ENCODE peak calls at places on chromosomes 12 and 14, in four cellular contexts. One of them, this sample, is unnamed.
A peak's percentile ranks its signal among the peaks of the same experiment; 100 is the strongest.

GRCh38 chr12:56261503-56262230 is 3.5 kb upstream of the ANKRD52 start:
- DNase-seq in H1: no peak
- DNase-seq in HepG2: no peak
- DNase-seq in GM12878: no peak
- DNase-seq in this sample: no peak

GRCh38 chr14:22472935-22473854 is 115.8 kb downstream of the DAD1 start:
- DNase-seq in HepG2: peak; percentile 56
- DNase-seq in GM12878: no peak
- DNase-seq in H1: no peak
- DNase-seq in this sample: peak; percentile 30

GRCh38 chr12:127930122-127930521 is 336.8 kb upstream of the TMEM132C start:
- DNase-seq in HepG2: no peak
- DNase-seq in H1: no peak
- DNase-seq in GM12878: no peak
- DNase-seq in this sample: no peak

GRCh38 chr12:120488057-120488660 is 7.8 kb upstream of the DYNLL1 start:
- DNase-seq in GM12878: no peak
- DNase-seq in HepG2: no peak
- DNase-seq in H1: no peak
- DNase-seq in this sample: no peak

GRCh38 chr14:60970146-60970545 is 10.7 kb downstream of the TRMT5 start:
- DNase-seq in HepG2: no peak
- DNase-seq in GM12878: no peak
- DNase-seq in H1: no peak
- DNase-seq in this sample: no peak

GRCh38 chr12:68871899-68872298 is 61.1 kb downstream of the CPM start:
- DNase-seq in GM12878: no peak
- DNase-seq in HepG2: peak; percentile 23
- DNase-seq in H1: no peak
- DNase-seq in this sample: no peak

GRCh38 chr12:29320295-29321090 is 60.5 kb downstream of the ERGIC2 start:
- DNase-seq in GM12878: no peak
- DNase-seq in HepG2: peak; percentile 2
- DNase-seq in H1: no peak
- DNase-seq in this sample: no peak

GRCh38 chr14:68143341-68143807 is 323.8 kb downstream of the RAD51B start:
- DNase-seq in HepG2: no peak
- DNase-seq in GM12878: no peak
- DNase-seq in H1: no peak
- DNase-seq in this sample: no peak

GRCh38 chr12:108980831-108981618 is 39.8 kb downstream of the SVOP start:
- DNase-seq in HepG2: no peak
- DNase-seq in H1: peak; percentile 10
- DNase-seq in GM12878: no peak
- DNase-seq in this sample: no peak

GRCh38 chr12:63770375-63770774 is 9.3 kb upstream of the RXYLT1 start:
- DNase-seq in GM12878: no peak
- DNase-seq in HepG2: no peak
- DNase-seq in H1: no peak
- DNase-seq in this sample: no peak

GRCh38 chr12:12265571-12266388 is 1.1 kb downstream of the LRP6 start:
- DNase-seq in GM12878: no peak
- DNase-seq in H1: no peak
- DNase-seq in HepG2: no peak
- DNase-seq in this sample: peak; percentile 29

GRCh38 chr12:22443379-22444316 is 100.7 kb downstream of the C2CD5 start:
- DNase-seq in H1: peak; percentile 39
- DNase-seq in GM12878: peak; percentile 15
- DNase-seq in HepG2: peak; percentile 82
- DNase-seq in this sample: peak; percentile 57

GRCh38 chr12:132465269-132466190 is 24.4 kb upstream of the FBRSL1 start:
- DNase-seq in H1: no peak
- DNase-seq in GM12878: no peak
- DNase-seq in HepG2: no peak
- DNase-seq in this sample: no peak

GRCh38 chr14:20478915-20479314 is 9.7 kb downstream of the PNP start:
- DNase-seq in HepG2: no peak
- DNase-seq in GM12878: no peak
- DNase-seq in H1: no peak
- DNase-seq in this sample: no peak

GRCh38 chr12:47754126-47754525 is 4.6 kb downstream of the RAPGEF3 start:
- DNase-seq in H1: no peak
- DNase-seq in GM12878: no peak
- DNase-seq in HepG2: no peak
- DNase-seq in this sample: peak; percentile 16

GRCh38 chr12:85580562-85581168 is 255.5 kb downstream of the RASSF9 start:
- DNase-seq in HepG2: no peak
- DNase-seq in GM12878: no peak
- DNase-seq in H1: no peak
- DNase-seq in this sample: no peak

GRCh38 chr12:110907583-110907982 is 12.8 kb downstream of the MYL2 start:
- DNase-seq in GM12878: no peak
- DNase-seq in HepG2: no peak
- DNase-seq in H1: no peak
- DNase-seq in this sample: no peak

GRCh38 chr14:68541128-68541896 is 251.6 kb downstream of the ZFP36L1 start:
- DNase-seq in GM12878: no peak
- DNase-seq in HepG2: no peak
- DNase-seq in H1: no peak
- DNase-seq in this sample: no peak

GRCh38 chr14:104879201-104879982 is 14.3 kb downstream of the CEP170B start:
- DNase-seq in H1: no peak
- DNase-seq in GM12878: no peak
- DNase-seq in HepG2: no peak
- DNase-seq in this sample: no peak

GRCh38 chr12:91628656-91629055 is 446.0 kb upstream of the DCN start:
- DNase-seq in GM12878: no peak
- DNase-seq in H1: no peak
- DNase-seq in HepG2: no peak
- DNase-seq in this sample: no peak

GRCh38 chr12:4441355-4442330 is 4.0 kb downstream of the FGF6 start:
- DNase-seq in H1: peak; percentile 41
- DNase-seq in HepG2: no peak
- DNase-seq in GM12878: no peak
- DNase-seq in this sample: peak; percentile 61

GRCh38 chr14:72443991-72444431 is 449.9 kb downstream of the DPF3 start:
- DNase-seq in GM12878: peak; percentile 28
- DNase-seq in H1: no peak
- DNase-seq in HepG2: no peak
- DNase-seq in this sample: no peak

GRCh38 chr14:95064256-95064655 is 93.1 kb downstream of the DICER1 start:
- DNase-seq in H1: no peak
- DNase-seq in GM12878: no peak
- DNase-seq in HepG2: no peak
- DNase-seq in this sample: no peak

GRCh38 chr12:76158518-76159321 is 74.2 kb upstream of the NAP1L1 start:
- DNase-seq in GM12878: peak; percentile 91
- DNase-seq in H1: peak; percentile 21
- DNase-seq in HepG2: peak; percentile 53
- DNase-seq in this sample: peak; percentile 42

GRCh38 chr14:95156153-95156764 is 1.1 kb downstream of the DICER1 start:
- DNase-seq in GM12878: no peak
- DNase-seq in HepG2: no peak
- DNase-seq in H1: no peak
- DNase-seq in this sample: no peak

GRCh38 chr12:15774819-15775218 is 14.4 kb downstream of the EPS8 start:
- DNase-seq in H1: no peak
- DNase-seq in HepG2: no peak
- DNase-seq in GM12878: no peak
- DNase-seq in this sample: no peak

GRCh38 chr12:90327783-90328743 is 619.4 kb upstream of the ATP2B1 start:
- DNase-seq in HepG2: no peak
- DNase-seq in H1: no peak
- DNase-seq in GM12878: no peak
- DNase-seq in this sample: no peak

GRCh38 chr12:90331821-90332220 is 623.2 kb downstream of the CCER1 start:
- DNase-seq in H1: no peak
- DNase-seq in GM12878: no peak
- DNase-seq in HepG2: no peak
- DNase-seq in this sample: no peak

GRCh38 chr12:90333939-90334338 is 621.0 kb downstream of the CCER1 start:
- DNase-seq in HepG2: no peak
- DNase-seq in H1: no peak
- DNase-seq in GM12878: no peak
- DNase-seq in this sample: no peak

GRCh38 chr12:90333384-90333783 is 621.6 kb downstream of the CCER1 start:
- DNase-seq in HepG2: no peak
- DNase-seq in GM12878: no peak
- DNase-seq in H1: no peak
- DNase-seq in this sample: no peak

DNA sequence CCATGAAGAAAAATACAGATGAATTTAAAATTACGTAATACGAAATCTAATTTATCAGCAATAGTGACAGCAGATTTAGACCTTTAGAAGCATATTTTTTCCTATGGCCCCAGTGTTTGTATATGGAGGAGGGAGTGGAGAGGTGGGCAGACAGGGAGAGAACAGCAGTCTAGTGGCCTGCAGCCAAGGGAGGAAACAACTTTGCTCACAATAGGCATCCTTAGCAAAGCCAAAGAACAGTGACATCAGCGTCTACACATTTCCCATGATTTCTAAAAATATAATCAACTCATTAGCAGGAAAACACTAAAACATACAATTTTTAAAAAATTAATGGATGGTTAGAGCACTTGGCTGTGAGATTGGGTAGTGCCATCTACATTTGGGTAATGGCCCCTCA is 622.6 kb upstream of the ATP2B1 start:
- DNase-seq in HepG2: no peak
- DNase-seq in GM12878: no peak
- DNase-seq in H1: no peak
- DNase-seq in this sample: no peak
- TF ChIP-seq TCF12 in HepG2: no peak
- TF ChIP-seq TCF12 in GM12878: no peak
- TF ChIP-seq TCF12 in H1: no peak
- TF ChIP-seq TCF12 in this sample: no peak

GRCh38 chr14:99240512-99241313 is 31.3 kb downstream of the BCL11B start:
- DNase-seq in HepG2: no peak
- DNase-seq in GM12878: no peak
- DNase-seq in H1: no peak
- DNase-seq in this sample: no peak
- H3K36me3 ChIP-seq in HepG2: no peaks in the 10 kb centered on the region
- H3K36me3 ChIP-seq in GM12878: no peaks in the 10 kb centered on the region
- H3K36me3 ChIP-seq in H1: no peaks in the 10 kb centered on the region
- H3K36me3 ChIP-seq in this sample: no peaks in the 10 kb centered on the region

GRCh38 chr12:52691076-52691764 is 11.0 kb upstream of the KRT1 start:
- DNase-seq in GM12878: no peak
- DNase-seq in H1: no peak
- DNase-seq in HepG2: no peak
- DNase-seq in this sample: peak; percentile 70
- TF ChIP-seq TCF12 in GM12878: no peak
- TF ChIP-seq TCF12 in H1: no peak
- TF ChIP-seq TCF12 in HepG2: no peak
- TF ChIP-seq TCF12 in this sample: no peak

GRCh38 chr12:102107970-102108369 is 11.9 kb downstream of the NUP37 start:
- DNase-seq in HepG2: no peak
- DNase-seq in GM12878: no peak
- DNase-seq in H1: no peak
- DNase-seq in this sample: no peak
- H3K36me3 ChIP-seq in HepG2: peaks cover 14% of the 10 kb centered on the region
- H3K36me3 ChIP-seq in GM12878: peaks cover 33% of the 10 kb centered on the region
- H3K36me3 ChIP-seq in H1: peaks cover 64% of the 10 kb centered on the region
- H3K36me3 ChIP-seq in this sample: peaks cover 69% of the 10 kb centered on the region

GRCh38 chr12:118358008-118358359 is 14.7 kb downstream of the TAOK3 start:
- DNase-seq in HepG2: no peak
- DNase-seq in GM12878: no peak
- DNase-seq in H1: no peak
- DNase-seq in this sample: no peak

GRCh38 chr12:118358607-118359540 is 13.8 kb downstream of the TAOK3 start:
- DNase-seq in H1: no peak
- DNase-seq in GM12878: no peak
- DNase-seq in HepG2: no peak
- DNase-seq in this sample: no peak

GRCh38 chr12:118360785-118361404 is 11.8 kb downstream of the TAOK3 start:
- DNase-seq in GM12878: no peak
- DNase-seq in H1: no peak
- DNase-seq in HepG2: no peak
- DNase-seq in this sample: no peak

GRCh38 chr12:118357327-118358007 is 15.2 kb downstream of the TAOK3 start:
- DNase-seq in GM12878: peak; percentile 62
- DNase-seq in HepG2: no peak
- DNase-seq in H1: no peak
- DNase-seq in this sample: peak; percentile 42

DNA sequence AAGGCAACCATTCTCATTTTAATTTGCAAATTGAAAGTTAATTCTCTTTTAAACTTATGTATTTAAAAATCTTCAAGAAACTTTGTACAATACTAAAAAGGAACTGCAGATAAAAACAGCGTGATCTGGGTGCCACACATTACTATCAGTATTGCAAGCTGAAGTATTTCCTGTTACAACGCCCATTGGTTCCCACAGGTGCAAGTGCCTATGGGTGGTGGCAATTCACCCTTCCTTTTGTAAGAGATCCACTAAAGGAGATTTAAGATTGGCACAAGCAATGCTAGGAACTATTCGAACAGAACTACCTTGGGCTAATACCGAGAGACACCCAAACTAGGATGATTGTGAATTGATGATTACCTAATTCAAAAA is 13.2 kb downstream of the TAOK3 start:
- DNase-seq in GM12878: no peak
- DNase-seq in HepG2: no peak
- DNase-seq in H1: no peak
- DNase-seq in this sample: no peak
- TF ChIP-seq TCF12 in GM12878: no peak
- TF ChIP-seq TCF12 in HepG2: no peak
- TF ChIP-seq TCF12 in H1: no peak
- TF ChIP-seq TCF12 in this sample: no peak

DNA sequence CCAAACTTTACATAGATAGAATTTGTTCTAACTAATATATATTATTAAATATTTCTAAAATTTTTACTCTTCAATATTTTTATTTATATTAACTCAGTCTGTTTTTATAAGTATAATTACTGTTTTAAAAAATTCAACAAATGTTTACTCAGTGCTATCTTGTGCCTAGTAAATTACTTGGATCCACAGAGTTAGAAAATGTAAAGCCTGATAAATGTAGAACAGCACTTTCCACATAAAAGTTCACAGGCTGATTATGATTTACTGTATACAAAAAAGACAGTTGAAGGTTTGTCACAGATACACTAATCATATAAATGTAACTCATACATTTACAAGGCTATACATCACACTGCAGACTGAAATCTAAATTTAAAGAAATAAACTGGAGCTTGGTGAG is 170.0 kb downstream of the FOXG1 start:
- DNase-seq in HepG2: no peak
- DNase-seq in H1: no peak
- DNase-seq in GM12878: no peak
- DNase-seq in this sample: no peak
- H3K36me3 ChIP-seq in HepG2: no peaks in the 10 kb centered on the region
- H3K36me3 ChIP-seq in H1: no peaks in the 10 kb centered on the region
- H3K36me3 ChIP-seq in GM12878: no peaks in the 10 kb centered on the region
- H3K36me3 ChIP-seq in this sample: no peaks in the 10 kb centered on the region

GRCh38 chr12:96431067-96431466 is 30.8 kb upstream of the CDK17 start:
- DNase-seq in H1: no peak
- DNase-seq in GM12878: no peak
- DNase-seq in HepG2: no peak
- DNase-seq in this sample: no peak
- TF ChIP-seq TCF12 in H1: no peak
- TF ChIP-seq TCF12 in GM12878: no peak
- TF ChIP-seq TCF12 in HepG2: no peak
- TF ChIP-seq TCF12 in this sample: no peak